ENCODE peak calls at places on chromosomes 11 and 22, in nine cellular contexts. J, T, I, B, W, U, E, V and Y are unnamed samples.

GRCh38 chr11:69870772-69871171 is 51.6 kb upstream of the FGF3 start:
- DNase-seq in U (no peak), V (no peak), B (no peak), I (no peak), J (peak; percentile 22), W (no peak), T (no peak), E (no peak), Y (no peak)

GRCh38 chr22:40220316-40221054 is 42.8 kb downstream of the TNRC6B start:
- DNase-seq in I (no peak), V (peak; percentile 22), B (no peak), E (no peak), W (no peak), T (no peak), U (no peak), J (no peak), Y (no peak)

GRCh38 chr11:70853103-70853830 is 399.1 kb downstream of the SHANK2 start:
- DNase-seq in V (no peak), J (no peak), E (no peak), I (no peak), W (no peak), T (no peak), B (no peak), U (no peak), Y (no peak)

GRCh38 chr11:72079776-72080325 is 491 bp downstream of the NUMA1 start:
- DNase-seq in W (peak; percentile 48), E (no peak), I (no peak), B (no peak), U (peak; percentile 40), V (no peak), T (no peak), J (no peak), Y (no peak)

GRCh38 chr11:103325686-103326069 is 216.5 kb downstream of the DYNC2H1 start:
- DNase-seq in T (no peak), W (no peak), I (peak; percentile 76), V (no peak), B (no peak), E (no peak), U (no peak), J (no peak), Y (no peak)

GRCh38 chr11:29024386-29024785 is 916.2 kb downstream of the METTL15 start:
- DNase-seq in E (no peak), W (no peak), U (no peak), T (peak; percentile 46), V (peak; percentile 1), B (no peak), J (peak; percentile 35), I (no peak), Y (no peak)

GRCh38 chr11:110119317-110119716 is 26.1 kb downstream of the ZC3H12C start:
- DNase-seq in E (no peak), V (no peak), U (no peak), B (no peak), T (no peak), J (no peak), W (no peak), I (no peak), Y (no peak)

GRCh38 chr11:62370743-62371440 is 33.6 kb downstream of the ASRGL1 start:
- DNase-seq in E (no peak), V (no peak), B (no peak), W (no peak), U (no peak), T (no peak), I (peak; percentile 62), J (no peak), Y (no peak)

GRCh38 chr11:112962854-112963367 is 1.7 kb downstream of the NCAM1 start:
- DNase-seq in T (no peak), V (peak; percentile 23), E (peak; percentile 86), U (peak; percentile 86), I (peak; percentile 84), W (peak; percentile 29), B (peak; percentile 20), J (peak; percentile 47), Y (no peak)

GRCh38 chr11:17753641-17754040 is 19.1 kb downstream of the KCNC1 start:
- DNase-seq in E (no peak), I (no peak), B (no peak), T (no peak), W (no peak), U (peak; percentile 62), J (no peak), V (no peak), Y (no peak)

GRCh38 chr22:46122980-46123693 is 27.2 kb upstream of the PPARA start:
- DNase-seq in T (no peak), I (no peak), E (no peak), U (no peak), V (no peak), B (no peak), W (no peak), J (no peak), Y (no peak)

GRCh38 chr22:38935023-38935422 is 22.4 kb upstream of the APOBEC3A start:
- DNase-seq in U (peak; percentile 96), T (no peak), V (no peak), B (no peak), E (no peak), W (peak; percentile 72), I (no peak), J (no peak), Y (no peak)

GRCh38 chr22:24433001-24433867 is 5.8 kb downstream of the ADORA2A start:
- DNase-seq in I (no peak), T (no peak), J (no peak), B (no peak), E (peak; percentile 79), W (no peak), V (no peak), U (no peak), Y (no peak)

GRCh38 chr22:47041201-47042115 is 279.0 kb downstream of the TBC1D22A start:
- DNase-seq in B (no peak), U (no peak), I (no peak), W (no peak), E (peak; percentile 78), J (no peak), V (no peak), T (no peak), Y (no peak)

GRCh38 chr22:38862375-38863329 is 9.4 kb downstream of the CBX6 start:
- DNase-seq in T (no peak), J (no peak), U (no peak), W (no peak), V (no peak), I (peak; percentile 61), B (no peak), E (peak; percentile 89), Y (no peak)

GRCh38 chr11:105393326-105393725 is 216.5 kb upstream of the GRIA4 start:
- DNase-seq in V (no peak), E (no peak), U (no peak), I (no peak), J (no peak), W (no peak), B (no peak), T (no peak), Y (no peak)

GRCh38 chr11:118216621-118217526 is 7.9 kb downstream of the JAML start:
- DNase-seq in B (no peak), V (no peak), J (no peak), W (no peak), T (no peak), U (no peak), E (no peak), I (no peak), Y (no peak)

GRCh38 chr11:43748095-43748494 is 67.6 kb downstream of the HSD17B12 start:
- DNase-seq in U (no peak), B (no peak), I (no peak), T (no peak), J (no peak), E (no peak), V (no peak), W (no peak), Y (no peak)

GRCh38 chr22:46545041-46545796 is 7.8 kb upstream of the CELSR1 start:
- DNase-seq in U (no peak), E (peak; percentile 56), B (no peak), W (no peak), J (no peak), V (no peak), I (no peak), T (peak; percentile 18), Y (no peak)

GRCh38 chr11:67420646-67421420 is 5.4 kb downstream of the CARNS1 start:
- DNase-seq in I (peak; percentile 100), V (peak; percentile 90), B (peak; percentile 99), U (peak; percentile 91), J (peak; percentile 89), E (peak; percentile 98), T (peak; percentile 80), W (peak; percentile 91), Y (peak; percentile 65)

GRCh38 chr22:37244114-37244921 is at the start of gene RAC2:
- DNase-seq in W (peak; percentile 46), T (peak; percentile 57), U (no peak), E (peak; percentile 91), V (peak; percentile 55), I (peak; percentile 82), B (no peak), J (peak; percentile 78), Y (no peak)

GRCh38 chr22:43828711-43829447 is 16.8 kb upstream of the EFCAB6 start:
- DNase-seq in T (peak; percentile 81), V (peak; percentile 29), J (no peak), B (peak; percentile 71), W (no peak), I (peak; percentile 71), U (no peak), E (peak; percentile 88), Y (no peak)

GRCh38 chr11:28702450-28702790 is 594.2 kb downstream of the METTL15 start:
- DNase-seq in V (no peak), U (no peak), W (no peak), T (no peak), E (no peak), J (no peak), I (no peak), B (no peak), Y (no peak)

GRCh38 chr11:22920939-22921565 is 60.8 kb upstream of the CCDC179 start:
- DNase-seq in J (peak; percentile 72), T (peak; percentile 76), I (peak; percentile 72), E (no peak), W (peak; percentile 58), B (peak; percentile 57), U (no peak), V (peak; percentile 57), Y (no peak)

GRCh38 chr22:33605686-33606085 is 314.6 kb downstream of the LARGE1 start:
- DNase-seq in I (no peak), B (no peak), V (no peak), W (no peak), U (no peak), E (no peak), J (no peak), T (no peak), Y (no peak)

GRCh38 chr22:37498289-37498909 is 12.2 kb upstream of the MFNG start:
- DNase-seq in U (no peak), B (no peak), W (peak; percentile 57), T (no peak), V (no peak), I (peak; percentile 96), E (no peak), J (no peak), Y (no peak)

GRCh38 chr22:35314161-35314942 is 14.7 kb downstream of the TOM1 start:
- DNase-seq in U (no peak), W (peak; percentile 20), B (no peak), T (no peak), V (no peak), J (no peak), I (peak; percentile 67), E (peak; percentile 32), Y (no peak)

GRCh38 chr22:20550851-20551744 is 43.7 kb downstream of the MED15 start:
- DNase-seq in T (peak; percentile 78), W (no peak), J (peak; percentile 86), U (no peak), I (no peak), V (peak; percentile 71), E (peak; percentile 88), B (peak; percentile 78), Y (no peak)

GRCh38 chr11:79336740-79337517 is 103.9 kb downstream of the TENM4 start:
- DNase-seq in V (no peak), I (peak; percentile 64), W (no peak), J (no peak), U (no peak), T (peak; percentile 24), E (no peak), B (peak; percentile 15), Y (no peak)

GRCh38 chr22:31102441-31103081 is 4.8 kb downstream of the SELENOM start:
- DNase-seq in U (no peak), W (peak; percentile 36), T (peak; percentile 98), V (peak; percentile 83), I (no peak), J (peak; percentile 98), E (peak; percentile 96), B (peak; percentile 93), Y (peak; percentile 80)

GRCh38 chr11:74820763-74821162 is 72.1 kb downstream of the RNF169 start:
- DNase-seq in J (peak; percentile 97), V (peak; percentile 91), I (no peak), B (peak; percentile 73), U (no peak), W (no peak), T (peak; percentile 99), E (no peak), Y (no peak)